ENCODE peak calls at places on chromosomes 4 and X, in ten cellular contexts. C is cardiac fibroblast, H is suprapubic skin, S is skeletal muscle cell, B is esophagus muscularis mucosa, T is AG04449, Q is left ventricle myocardium inferior, M is adipocyte, U is fibroblast of pulmonary artery, D is AG09309. N is an unnamed sample.
A peak's percentile ranks its signal among the peaks of the same experiment; 100 is the strongest.

GRCh38 chr4:100391913-100392312 is 125.9 kb downstream of the EMCN start:
- DNase-seq in C (peak; percentile 54), H (no peak), S (peak; percentile 59), B (no peak), T (no peak), Q (no peak), M (peak; percentile 11), U (peak; percentile 62), D (peak; percentile 4), N (peak; percentile 68)

GRCh38 chr4:77669911-77670590 is 64.4 kb downstream of the CXCL13 start:
- DNase-seq in C (no peak), H (no peak), S (no peak), B (no peak), T (no peak), Q (no peak), M (no peak), U (no peak), D (no peak), N (no peak)

GRCh38 chrX:17710836-17711235 is 26.5 kb upstream of the SCML1 start:
- DNase-seq in C (no peak), H (no peak), S (no peak), B (no peak), T (no peak), Q (no peak), M (peak; percentile 51), U (no peak), D (no peak), N (peak; percentile 56)

GRCh38 chrX:72394518-72395163 is 88.9 kb upstream of the CITED1 start:
- DNase-seq in C (peak; percentile 76), H (no peak), S (peak; percentile 53), B (no peak), T (peak; percentile 23), Q (peak; percentile 18), M (peak; percentile 66), U (peak; percentile 56), D (peak; percentile 16), N (peak; percentile 67)

GRCh38 chr4:41119867-41120295 is 94.5 kb downstream of the APBB2 start:
- DNase-seq in C (no peak), H (peak; percentile 74), S (no peak), B (no peak), T (no peak), Q (peak; percentile 36), M (no peak), U (no peak), D (no peak), N (no peak)

GRCh38 chr4:77050962-77051361 is 24.8 kb downstream of the CCNI start:
- DNase-seq in C (no peak), H (no peak), S (no peak), B (no peak), T (no peak), Q (no peak), M (peak; percentile 51), U (no peak), D (no peak), N (peak; percentile 54)

GRCh38 chrX:22577181-22577580 is 304.5 kb downstream of the CBLL2 start:
- DNase-seq in C (peak; percentile 36), H (no peak), S (peak; percentile 39), B (no peak), T (peak; percentile 40), Q (no peak), M (peak; percentile 64), U (peak; percentile 24), D (peak; percentile 14), N (peak; percentile 52)

GRCh38 chrX:37684426-37684825 is 1.2 kb upstream of the XK start:
- DNase-seq in C (no peak), H (no peak), S (no peak), B (no peak), T (no peak), Q (no peak), M (no peak), U (no peak), D (no peak), N (no peak)

GRCh38 chr4:82515705-82516104 is 46.1 kb downstream of the TMEM150C start:
- DNase-seq in C (peak; percentile 95), H (no peak), S (peak; percentile 86), B (no peak), T (peak; percentile 63), Q (peak; percentile 28), M (peak; percentile 67), U (peak; percentile 93), D (peak; percentile 75), N (peak; percentile 72)

GRCh38 chrX:24426340-24426913 is 38.7 kb upstream of the PDK3 start:
- DNase-seq in C (peak; percentile 6), H (no peak), S (no peak), B (no peak), T (no peak), Q (no peak), M (peak; percentile 27), U (peak; percentile 17), D (no peak), N (no peak)

GRCh38 chrX:14354541-14354940 is 174.8 kb upstream of the GLRA2 start:
- DNase-seq in C (no peak), H (no peak), S (peak; percentile 69), B (no peak), T (no peak), Q (no peak), M (peak; percentile 8), U (peak; percentile 13), D (peak; percentile 41), N (peak; percentile 57)

GRCh38 chr4:8323947-8324555 is 54.5 kb downstream of the HTRA3 start:
- DNase-seq in C (no peak), H (no peak), S (no peak), B (no peak), T (no peak), Q (no peak), M (no peak), U (no peak), D (no peak), N (no peak)

GRCh38 chrX:14963447-14964236 is 90.4 kb downstream of the MOSPD2 start:
- DNase-seq in C (peak; percentile 19), H (no peak), S (no peak), B (no peak), T (no peak), Q (no peak), M (peak; percentile 15), U (peak; percentile 11), D (peak; percentile 38), N (peak; percentile 65)

GRCh38 chr4:129453524-129453923 is 357.6 kb downstream of the C4orf33 start:
- DNase-seq in C (no peak), H (no peak), S (no peak), B (no peak), T (no peak), Q (no peak), M (no peak), U (no peak), D (no peak), N (no peak)

GRCh38 chr4:173328236-173328901 is 5.8 kb downstream of the HMGB2 start:
- DNase-seq in C (no peak), H (no peak), S (no peak), B (no peak), T (no peak), Q (no peak), M (no peak), U (no peak), D (no peak), N (no peak)

GRCh38 chr4:30722092-30722915 is 2.1 kb downstream of the PCDH7 start:
- DNase-seq in C (no peak), H (no peak), S (no peak), B (no peak), T (no peak), Q (peak; percentile 22), M (peak; percentile 32), U (no peak), D (no peak), N (no peak)

GRCh38 chr4:30721353-30722091 is 1.4 kb downstream of the PCDH7 start:
- DNase-seq in C (peak; percentile 53), H (no peak), S (no peak), B (no peak), T (no peak), Q (peak; percentile 33), M (peak; percentile 84), U (peak; percentile 39), D (no peak), N (no peak)

GRCh38 chr4:30724217-30724616 is 4.0 kb downstream of the PCDH7 start:
- DNase-seq in C (no peak), H (no peak), S (no peak), B (no peak), T (no peak), Q (no peak), M (no peak), U (no peak), D (no peak), N (no peak)

GRCh38 chr4:30720656-30721352 is 635 bp downstream of the PCDH7 start:
- DNase-seq in C (peak; percentile 50), H (no peak), S (no peak), B (no peak), T (no peak), Q (peak; percentile 25), M (peak; percentile 75), U (peak; percentile 50), D (no peak), N (peak; percentile 9)

DNA sequence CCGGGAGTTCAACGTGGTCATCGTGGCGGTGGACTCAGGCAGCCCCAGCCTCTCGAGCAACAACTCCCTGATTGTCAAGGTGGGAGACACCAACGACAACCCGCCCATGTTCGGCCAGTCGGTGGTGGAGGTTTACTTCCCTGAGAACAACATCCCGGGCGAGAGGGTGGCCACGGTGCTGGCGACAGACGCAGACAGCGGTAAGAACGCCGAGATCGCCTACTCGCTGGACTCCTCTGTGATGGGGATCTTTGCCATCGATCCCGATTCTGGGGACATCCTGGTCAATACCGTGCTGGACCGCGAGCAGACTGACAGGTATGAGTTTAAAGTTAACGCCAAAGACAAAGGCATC is 2.7 kb downstream of the PCDH7 start:
- DNase-seq in C (no peak), H (no peak), S (no peak), B (no peak), T (no peak), Q (no peak), M (no peak), U (no peak), D (no peak), N (no peak)
- H3K4me3 ChIP-seq in C (no peak overlapping the region), H (peak overlapping the region; percentile 74), S (peak overlapping the region; percentile 72), B (peak overlapping the region; percentile 78), T (peak overlapping the region; percentile 48), Q (peak overlapping the region; percentile 77), M (peak overlapping the region; percentile 85), U (peak overlapping the region; percentile 50), D (peak overlapping the region; percentile 95), N (no peak overlapping the region)

GRCh38 chr4:89741768-89742167 is 95.2 kb downstream of the SNCA start:
- DNase-seq in C (no peak), H (no peak), S (no peak), B (no peak), T (no peak), Q (no peak), M (no peak), U (no peak), D (no peak), N (no peak)
- H3K4me3 ChIP-seq in C (no peak overlapping the region), H (no peak overlapping the region), S (no peak overlapping the region), B (no peak overlapping the region), T (no peak overlapping the region), Q (no peak overlapping the region), M (no peak overlapping the region), U (no peak overlapping the region), D (no peak overlapping the region), N (no peak overlapping the region)

GRCh38 chr4:168815373-168816345 is 194.4 kb downstream of the CBR4 start:
- DNase-seq in C (peak; percentile 57), H (no peak), S (no peak), B (no peak), T (peak; percentile 33), Q (no peak), M (peak; percentile 71), U (peak; percentile 56), D (no peak), N (peak; percentile 50)
- H3K4me3 ChIP-seq in C (no peak overlapping the region), H (no peak overlapping the region), S (no peak overlapping the region), B (peak overlapping the region; percentile 43), T (no peak overlapping the region), Q (peak overlapping the region; percentile 44), M (no peak overlapping the region), U (no peak overlapping the region), D (no peak overlapping the region), N (no peak overlapping the region)

GRCh38 chrX:34612036-34612435 is 45.0 kb downstream of the TMEM47 start:
- DNase-seq in C (peak; percentile 25), H (no peak), S (no peak), B (no peak), T (no peak), Q (no peak), M (no peak), U (peak; percentile 31), D (no peak), N (no peak)
- H3K4me3 ChIP-seq in C (no peak overlapping the region), H (no peak overlapping the region), S (no peak overlapping the region), B (no peak overlapping the region), T (no peak overlapping the region), Q (no peak overlapping the region), M (no peak overlapping the region), U (no peak overlapping the region), D (no peak overlapping the region), N (no peak overlapping the region)